ENCODE peak calls at places on chromosomes 16 and 17, in ten cellular contexts. K is brain microvascular endothelial cell; J is AG04450; A is GM12865; S is A549; V is epithelial cell of esophagus; E is choroid plexus epithelial cell; Z is chondrocyte; Q is PC-3; M is activated CD8-positive, alpha-beta T cell treated with anti-CD3 and anti-CD28 coated beads for 36 hours. U is an unnamed sample.

GRCh38 chr16:81738831-81739496 is 40.1 kb upstream of the PLCG2 start:
- DNase-seq in Q (no peak), S (no peak), A (peak; percentile 76), Z (no peak), J (no peak), M (no peak), E (no peak), K (no peak), V (no peak), U (no peak)

GRCh38 chr17:63841350-63842172 is 924 bp downstream of the SMARCD2 start:
- DNase-seq in J (no peak), Q (peak; percentile 44), S (no peak), V (peak; percentile 35), A (peak; percentile 49), Z (no peak), M (peak; percentile 27), E (peak; percentile 78), K (peak; percentile 33), U (peak; percentile 23)

GRCh38 chr17:76382305-76382802 is 2.1 kb upstream of the SPHK1 start:
- DNase-seq in A (no peak), Z (no peak), J (no peak), K (no peak), E (peak; percentile 54), S (no peak), M (peak; percentile 64), Q (no peak), V (peak; percentile 74), U (no peak)

GRCh38 chr17:17347234-17347955 is 44.2 kb downstream of the NT5M start:
- DNase-seq in M (no peak), Z (peak; percentile 72), S (no peak), V (no peak), J (no peak), A (no peak), E (no peak), K (no peak), Q (no peak), U (no peak)

GRCh38 chr16:72025404-72026114 is 17.0 kb downstream of the DHODH start:
- DNase-seq in A (no peak), S (no peak), V (no peak), Z (no peak), J (no peak), Q (no peak), E (no peak), K (no peak), M (no peak), U (no peak)

GRCh38 chr17:34582185-34582900 is 3.0 kb downstream of the TMEM132E start:
- DNase-seq in Z (no peak), V (no peak), S (no peak), E (no peak), Q (no peak), M (no peak), K (no peak), A (no peak), J (no peak), U (no peak)

GRCh38 chr17:31586946-31587345 is 195.5 kb downstream of the RAB11FIP4 start:
- DNase-seq in M (no peak), V (no peak), A (no peak), E (no peak), Z (no peak), J (no peak), K (no peak), S (no peak), Q (no peak), U (no peak)

GRCh38 chr17:74768069-74768762 is 7.9 kb downstream of the NAT9 start:
- DNase-seq in S (no peak), M (no peak), J (no peak), Q (peak; percentile 51), A (no peak), E (peak; percentile 43), K (no peak), Z (peak; percentile 90), V (no peak), U (no peak)

GRCh38 chr17:79042421-79043190 is 18.6 kb downstream of the C1QTNF1 start:
- DNase-seq in E (peak; percentile 73), K (peak; percentile 33), V (peak; percentile 67), J (no peak), Q (peak; percentile 95), Z (peak; percentile 70), M (peak; percentile 85), A (peak; percentile 48), S (peak; percentile 93), U (peak; percentile 67)

GRCh38 chr16:60203525-60204124 is 1469.5 kb upstream of the GOT2 start:
- DNase-seq in Q (no peak), S (peak; percentile 5), E (peak; percentile 47), A (no peak), Z (no peak), V (peak; percentile 30), M (no peak), J (no peak), K (no peak), U (no peak)

GRCh38 chr17:42246515-42246914 is 29.7 kb downstream of the STAT5B start:
- DNase-seq in A (no peak), M (peak; percentile 28), Z (no peak), K (peak; percentile 53), J (no peak), S (no peak), E (peak; percentile 76), V (no peak), Q (no peak), U (no peak)

GRCh38 chr16:46817961-46818360 is 13.0 kb downstream of the C16orf87 start:
- DNase-seq in Z (no peak), S (no peak), J (no peak), A (no peak), E (peak; percentile 36), V (no peak), Q (no peak), K (peak; percentile 37), M (no peak), U (no peak)

GRCh38 chr16:88456356-88457292 is 3.5 kb downstream of the ZFPM1 start:
- DNase-seq in Z (no peak), V (no peak), K (no peak), S (no peak), A (no peak), Q (no peak), E (no peak), J (no peak), M (peak; percentile 89), U (no peak)

DNA sequence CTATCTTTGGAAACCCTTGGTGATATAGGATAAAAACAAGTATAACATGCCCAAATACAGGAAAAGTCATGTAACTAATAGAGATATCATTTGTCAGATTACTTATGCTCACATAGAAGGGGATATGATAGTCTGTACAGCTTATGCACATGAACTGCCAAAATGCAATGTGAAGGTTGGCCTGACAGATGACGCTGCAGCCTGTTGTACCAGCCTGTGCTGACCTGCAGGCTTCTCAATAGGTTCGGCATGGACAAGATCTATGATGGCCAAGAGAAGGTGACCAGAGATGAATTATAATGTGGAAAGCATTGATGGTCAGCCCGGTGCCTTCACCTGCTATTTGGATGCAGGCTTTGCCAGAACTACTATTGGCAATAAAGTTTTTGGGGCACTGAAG is 12.7 kb downstream of the WFIKKN2 start:
- DNase-seq in A (no peak), V (no peak), Q (no peak), E (no peak), K (no peak), S (no peak), M (no peak), Z (no peak), J (no peak), U (no peak)
- TF ChIP-seq CTCF in A (no peak), V (no peak), Q (peak; percentile 10), E (no peak), K (no peak), S (no peak), M (no peak), Z (no peak), J (no peak), U (no peak)

GRCh38 chr17:40095356-40095943 is 4.9 kb downstream of the NR1D1 start:
- DNase-seq in A (no peak), E (no peak), Z (no peak), V (no peak), J (no peak), M (no peak), K (no peak), S (no peak), Q (no peak), U (no peak)
- TF ChIP-seq CTCF in A (no peak), E (no peak), Z (no peak), V (no peak), J (no peak), M (no peak), K (no peak), S (no peak), Q (no peak), U (no peak)

GRCh38 chr16:10668322-10669045 is 26.2 kb downstream of the TEKT5 start:
- DNase-seq in E (peak; percentile 25), V (peak; percentile 18), S (peak; percentile 45), A (peak; percentile 41), Z (no peak), Q (peak; percentile 45), M (peak; percentile 19), J (no peak), K (peak; percentile 27), U (peak; percentile 56)
- TF ChIP-seq CTCF in E (peak; percentile 66), V (peak; percentile 49), S (no peak), A (peak; percentile 65), Z (peak; percentile 60), Q (peak; percentile 60), M (peak; percentile 60), J (peak; percentile 65), K (peak; percentile 84), U (peak; percentile 64)

DNA sequence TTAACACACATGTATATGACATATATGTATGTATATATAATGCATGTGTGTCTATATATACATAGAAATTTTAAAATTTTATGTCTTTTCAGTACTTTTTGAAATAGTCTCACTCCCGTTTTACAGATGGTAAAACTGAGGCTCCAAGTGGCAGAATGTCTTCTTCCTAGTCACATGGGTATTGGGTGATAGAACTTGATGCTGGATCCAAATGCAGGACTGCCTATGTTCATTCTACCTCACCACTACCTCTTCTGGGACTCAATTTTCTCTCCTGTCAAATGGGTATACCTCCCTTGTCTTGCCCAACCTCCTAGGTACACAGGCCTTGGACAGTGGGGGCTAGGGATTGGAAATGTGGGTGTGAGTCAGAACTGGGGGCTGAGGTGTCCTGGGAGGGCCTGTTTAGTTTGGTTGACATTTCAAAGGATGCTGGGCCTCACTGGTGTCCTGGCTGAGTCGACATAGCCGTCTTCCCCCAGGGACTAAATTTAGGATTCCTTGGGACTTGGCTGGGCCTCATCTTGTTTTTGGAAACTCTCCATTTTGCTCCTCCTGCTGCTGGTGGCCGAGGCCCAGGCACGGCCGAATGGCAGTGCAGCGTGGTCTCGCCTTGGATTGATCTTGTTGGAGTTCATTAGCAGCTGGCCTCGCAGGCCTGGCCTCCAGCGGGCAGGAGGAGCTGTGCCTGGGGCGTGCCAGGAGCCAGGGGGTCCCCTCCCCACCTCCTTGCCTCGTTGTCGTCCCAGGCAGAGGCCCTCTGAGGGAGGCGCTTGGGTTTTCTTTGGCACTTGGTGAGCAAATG is 26.0 kb downstream of the NKD1 start:
- DNase-seq in K (no peak), A (no peak), J (no peak), E (no peak), Q (no peak), S (no peak), Z (no peak), V (no peak), M (no peak), U (no peak)
- TF ChIP-seq CTCF in K (no peak), A (no peak), J (no peak), E (no peak), Q (no peak), S (no peak), Z (no peak), V (no peak), M (no peak), U (no peak)